ENCODE peak calls at places on chromosomes 4 and X, in eight cellular contexts. One of them, this sample, is unnamed.

GRCh38 chr4:8010618-8011017 is 71.0 kb upstream of the AFAP1 start:
- DNase-seq in OCI-LY7: no peak
- DNase-seq in DND-41: no peak
- DNase-seq in dorsolateral prefrontal cortex: peak; percentile 90
- DNase-seq in suprapubic skin: no peak
- DNase-seq in mammary epithelial cell: no peak
- DNase-seq in body of pancreas: peak; percentile 74
- DNase-seq in breast epithelium: no peak
- DNase-seq in this sample: no peak

GRCh38 chr4:84957509-84958420 is 8.7 kb downstream of the WDFY3 start:
- DNase-seq in OCI-LY7: no peak
- DNase-seq in DND-41: no peak
- DNase-seq in dorsolateral prefrontal cortex: no peak
- DNase-seq in suprapubic skin: no peak
- DNase-seq in mammary epithelial cell: no peak
- DNase-seq in body of pancreas: no peak
- DNase-seq in breast epithelium: no peak
- DNase-seq in this sample: no peak

GRCh38 chr4:52848255-52848654 is 13.9 kb upstream of the RASL11B start:
- DNase-seq in OCI-LY7: no peak
- DNase-seq in DND-41: no peak
- DNase-seq in dorsolateral prefrontal cortex: no peak
- DNase-seq in suprapubic skin: no peak
- DNase-seq in mammary epithelial cell: no peak
- DNase-seq in body of pancreas: no peak
- DNase-seq in breast epithelium: no peak
- DNase-seq in this sample: no peak

GRCh38 chrX:87299563-87300160 is 217.9 kb upstream of the KLHL4 start:
- DNase-seq in OCI-LY7: peak; percentile 16
- DNase-seq in DND-41: no peak
- DNase-seq in dorsolateral prefrontal cortex: no peak
- DNase-seq in suprapubic skin: no peak
- DNase-seq in mammary epithelial cell: peak; percentile 1
- DNase-seq in body of pancreas: no peak
- DNase-seq in breast epithelium: no peak
- DNase-seq in this sample: no peak

GRCh38 chrX:150329888-150330287 is 33.2 kb upstream of the MAMLD1 start:
- DNase-seq in OCI-LY7: no peak
- DNase-seq in DND-41: no peak
- DNase-seq in dorsolateral prefrontal cortex: no peak
- DNase-seq in suprapubic skin: no peak
- DNase-seq in mammary epithelial cell: no peak
- DNase-seq in body of pancreas: no peak
- DNase-seq in breast epithelium: no peak
- DNase-seq in this sample: no peak

GRCh38 chr4:157291071-157291470 is 70.5 kb downstream of the GRIA2 start:
- DNase-seq in OCI-LY7: no peak
- DNase-seq in DND-41: no peak
- DNase-seq in dorsolateral prefrontal cortex: no peak
- DNase-seq in suprapubic skin: no peak
- DNase-seq in mammary epithelial cell: no peak
- DNase-seq in body of pancreas: no peak
- DNase-seq in breast epithelium: no peak
- DNase-seq in this sample: no peak

GRCh38 chrX:19375546-19375945 is 31.8 kb downstream of the PDHA1 start:
- DNase-seq in OCI-LY7: no peak
- DNase-seq in DND-41: no peak
- DNase-seq in dorsolateral prefrontal cortex: no peak
- DNase-seq in suprapubic skin: no peak
- DNase-seq in mammary epithelial cell: no peak
- DNase-seq in body of pancreas: no peak
- DNase-seq in breast epithelium: no peak
- DNase-seq in this sample: no peak

GRCh38 chr4:48360966-48361470 is 19.7 kb downstream of the SLAIN2 start:
- DNase-seq in OCI-LY7: no peak
- DNase-seq in DND-41: no peak
- DNase-seq in dorsolateral prefrontal cortex: no peak
- DNase-seq in suprapubic skin: no peak
- DNase-seq in mammary epithelial cell: no peak
- DNase-seq in body of pancreas: no peak
- DNase-seq in breast epithelium: no peak
- DNase-seq in this sample: no peak

GRCh38 chrX:19953145-19953544 is 37.7 kb downstream of the BCLAF3 start:
- DNase-seq in OCI-LY7: peak; percentile 8
- DNase-seq in DND-41: no peak
- DNase-seq in dorsolateral prefrontal cortex: no peak
- DNase-seq in suprapubic skin: no peak
- DNase-seq in mammary epithelial cell: no peak
- DNase-seq in body of pancreas: no peak
- DNase-seq in breast epithelium: no peak
- DNase-seq in this sample: no peak

GRCh38 chrX:38799995-38800394 is 1.3 kb upstream of the MID1IP1 start:
- DNase-seq in OCI-LY7: peak; percentile 39
- DNase-seq in DND-41: no peak
- DNase-seq in dorsolateral prefrontal cortex: peak; percentile 48
- DNase-seq in suprapubic skin: no peak
- DNase-seq in mammary epithelial cell: no peak
- DNase-seq in body of pancreas: peak; percentile 27
- DNase-seq in breast epithelium: no peak
- DNase-seq in this sample: peak; percentile 22

GRCh38 chrX:9537781-9538180 is 72.9 kb downstream of the TBL1X start:
- DNase-seq in OCI-LY7: no peak
- DNase-seq in DND-41: no peak
- DNase-seq in dorsolateral prefrontal cortex: no peak
- DNase-seq in suprapubic skin: no peak
- DNase-seq in mammary epithelial cell: no peak
- DNase-seq in body of pancreas: no peak
- DNase-seq in breast epithelium: no peak
- DNase-seq in this sample: no peak
- H3K27ac ChIP-seq in OCI-LY7: no peak overlapping the region
- H3K27ac ChIP-seq in DND-41: no peak overlapping the region
- H3K27ac ChIP-seq in dorsolateral prefrontal cortex: no peak overlapping the region
- H3K27ac ChIP-seq in suprapubic skin: no peak overlapping the region
- H3K27ac ChIP-seq in mammary epithelial cell: no peak overlapping the region
- H3K27ac ChIP-seq in body of pancreas: no peak overlapping the region
- H3K27ac ChIP-seq in breast epithelium: no peak overlapping the region
- H3K27ac ChIP-seq in this sample: no peak overlapping the region

GRCh38 chrX:48703642-48704481 is 7.3 kb downstream of the SUV39H1 start:
- DNase-seq in OCI-LY7: no peak
- DNase-seq in DND-41: no peak
- DNase-seq in dorsolateral prefrontal cortex: no peak
- DNase-seq in suprapubic skin: no peak
- DNase-seq in mammary epithelial cell: peak; percentile 94
- DNase-seq in body of pancreas: no peak
- DNase-seq in breast epithelium: peak; percentile 54
- DNase-seq in this sample: no peak
- TF ChIP-seq CTCF in OCI-LY7: no peak
- TF ChIP-seq CTCF in DND-41: no peak
- TF ChIP-seq CTCF in dorsolateral prefrontal cortex: no peak
- TF ChIP-seq CTCF in suprapubic skin: no peak
- TF ChIP-seq CTCF in mammary epithelial cell: no peak
- TF ChIP-seq CTCF in body of pancreas: no peak
- TF ChIP-seq CTCF in breast epithelium: no peak
- TF ChIP-seq CTCF in this sample: no peak

GRCh38 chr4:147160908-147161513 is 215.3 kb upstream of the TTC29 start:
- DNase-seq in OCI-LY7: peak; percentile 39
- DNase-seq in DND-41: peak; percentile 18
- DNase-seq in dorsolateral prefrontal cortex: no peak
- DNase-seq in suprapubic skin: no peak
- DNase-seq in mammary epithelial cell: peak; percentile 49
- DNase-seq in body of pancreas: peak; percentile 23
- DNase-seq in breast epithelium: no peak
- DNase-seq in this sample: no peak

GRCh38 chr4:147163311-147163710 is 217.6 kb upstream of the TTC29 start:
- DNase-seq in OCI-LY7: no peak
- DNase-seq in DND-41: no peak
- DNase-seq in dorsolateral prefrontal cortex: no peak
- DNase-seq in suprapubic skin: no peak
- DNase-seq in mammary epithelial cell: no peak
- DNase-seq in body of pancreas: no peak
- DNase-seq in breast epithelium: no peak
- DNase-seq in this sample: no peak

DNA sequence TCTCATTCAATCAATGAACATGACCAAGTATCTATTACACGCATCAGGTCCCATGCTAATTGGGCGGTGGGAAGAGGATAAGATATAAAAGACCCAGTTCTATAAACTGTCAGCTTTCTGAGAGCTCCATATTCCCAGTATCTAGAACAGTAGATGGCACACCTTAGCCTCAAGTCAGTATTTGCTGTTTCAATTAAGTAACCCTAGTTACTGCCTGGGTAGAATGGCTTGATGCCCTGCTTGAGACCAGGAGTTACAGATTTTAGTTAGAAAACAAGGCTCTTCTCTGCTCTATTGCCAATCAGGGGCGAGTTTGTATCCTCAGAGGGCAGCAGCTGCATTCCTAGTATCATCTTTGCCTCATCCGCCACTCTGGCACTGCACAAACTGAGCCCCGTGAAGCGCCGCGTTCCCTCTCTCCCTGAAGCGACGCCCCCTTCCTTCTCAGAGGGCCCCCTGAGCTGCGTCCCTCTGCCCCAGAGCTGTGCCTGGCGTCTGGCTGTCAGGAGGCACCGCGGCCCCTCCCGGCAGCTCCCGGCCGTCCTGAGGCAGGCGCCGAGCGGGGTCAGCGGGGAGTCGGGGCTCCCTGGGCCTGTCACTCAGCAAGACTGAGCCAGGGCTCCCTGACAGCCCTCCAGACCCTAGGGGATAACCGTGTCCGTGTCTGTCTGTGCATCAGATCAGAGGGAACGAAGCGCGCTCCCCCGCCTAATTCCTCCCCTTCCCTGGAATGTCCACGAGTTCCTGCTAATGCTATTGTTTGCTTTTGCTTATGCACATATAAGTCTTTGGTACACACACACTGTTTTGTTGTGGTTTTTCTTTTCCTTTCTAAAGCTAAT is 212.4 kb upstream of the TTC29 start:
- DNase-seq in OCI-LY7: no peak
- DNase-seq in DND-41: no peak
- DNase-seq in dorsolateral prefrontal cortex: no peak
- DNase-seq in suprapubic skin: peak; percentile 79
- DNase-seq in mammary epithelial cell: no peak
- DNase-seq in body of pancreas: peak; percentile 5
- DNase-seq in breast epithelium: no peak
- DNase-seq in this sample: no peak
- H3K4me3 ChIP-seq in OCI-LY7: no peak overlapping the region
- H3K4me3 ChIP-seq in DND-41: no peak overlapping the region
- H3K4me3 ChIP-seq in dorsolateral prefrontal cortex: peak overlapping the region; percentile 57
- H3K4me3 ChIP-seq in suprapubic skin: peak overlapping the region; percentile 50
- H3K4me3 ChIP-seq in mammary epithelial cell: peak overlapping the region; percentile 59
- H3K4me3 ChIP-seq in body of pancreas: no peak overlapping the region
- H3K4me3 ChIP-seq in breast epithelium: peak overlapping the region; percentile 64
- H3K4me3 ChIP-seq in this sample: no peak overlapping the region

GRCh38 chr4:105352826-105353225 is 121.0 kb downstream of the PPA2 start:
- DNase-seq in OCI-LY7: no peak
- DNase-seq in DND-41: no peak
- DNase-seq in dorsolateral prefrontal cortex: no peak
- DNase-seq in suprapubic skin: no peak
- DNase-seq in mammary epithelial cell: no peak
- DNase-seq in body of pancreas: no peak
- DNase-seq in breast epithelium: no peak
- DNase-seq in this sample: no peak

GRCh38 chr4:105361021-105361420 is 112.8 kb downstream of the PPA2 start:
- DNase-seq in OCI-LY7: no peak
- DNase-seq in DND-41: no peak
- DNase-seq in dorsolateral prefrontal cortex: no peak
- DNase-seq in suprapubic skin: no peak
- DNase-seq in mammary epithelial cell: no peak
- DNase-seq in body of pancreas: no peak
- DNase-seq in breast epithelium: no peak
- DNase-seq in this sample: no peak

GRCh38 chr4:105357258-105357657 is 116.6 kb downstream of the PPA2 start:
- DNase-seq in OCI-LY7: no peak
- DNase-seq in DND-41: no peak
- DNase-seq in dorsolateral prefrontal cortex: no peak
- DNase-seq in suprapubic skin: no peak
- DNase-seq in mammary epithelial cell: no peak
- DNase-seq in body of pancreas: no peak
- DNase-seq in breast epithelium: no peak
- DNase-seq in this sample: no peak
- H3K27ac ChIP-seq in OCI-LY7: no peak overlapping the region
- H3K27ac ChIP-seq in DND-41: no peak overlapping the region
- H3K27ac ChIP-seq in dorsolateral prefrontal cortex: no peak overlapping the region
- H3K27ac ChIP-seq in suprapubic skin: no peak overlapping the region
- H3K27ac ChIP-seq in mammary epithelial cell: no peak overlapping the region
- H3K27ac ChIP-seq in body of pancreas: no peak overlapping the region
- H3K27ac ChIP-seq in breast epithelium: no peak overlapping the region
- H3K27ac ChIP-seq in this sample: no peak overlapping the region

GRCh38 chr4:5142726-5143125 is 91.4 kb downstream of the STK32B start:
- DNase-seq in OCI-LY7: peak; percentile 16
- DNase-seq in DND-41: peak; percentile 15
- DNase-seq in dorsolateral prefrontal cortex: no peak
- DNase-seq in suprapubic skin: no peak
- DNase-seq in mammary epithelial cell: peak; percentile 12
- DNase-seq in body of pancreas: peak; percentile 36
- DNase-seq in breast epithelium: no peak
- DNase-seq in this sample: no peak
- TF ChIP-seq CTCF in OCI-LY7: peak; percentile 66
- TF ChIP-seq CTCF in DND-41: peak; percentile 56
- TF ChIP-seq CTCF in dorsolateral prefrontal cortex: peak; percentile 43
- TF ChIP-seq CTCF in suprapubic skin: no peak
- TF ChIP-seq CTCF in mammary epithelial cell: peak; percentile 26
- TF ChIP-seq CTCF in body of pancreas: no peak
- TF ChIP-seq CTCF in breast epithelium: no peak
- TF ChIP-seq CTCF in this sample: no peak

DNA sequence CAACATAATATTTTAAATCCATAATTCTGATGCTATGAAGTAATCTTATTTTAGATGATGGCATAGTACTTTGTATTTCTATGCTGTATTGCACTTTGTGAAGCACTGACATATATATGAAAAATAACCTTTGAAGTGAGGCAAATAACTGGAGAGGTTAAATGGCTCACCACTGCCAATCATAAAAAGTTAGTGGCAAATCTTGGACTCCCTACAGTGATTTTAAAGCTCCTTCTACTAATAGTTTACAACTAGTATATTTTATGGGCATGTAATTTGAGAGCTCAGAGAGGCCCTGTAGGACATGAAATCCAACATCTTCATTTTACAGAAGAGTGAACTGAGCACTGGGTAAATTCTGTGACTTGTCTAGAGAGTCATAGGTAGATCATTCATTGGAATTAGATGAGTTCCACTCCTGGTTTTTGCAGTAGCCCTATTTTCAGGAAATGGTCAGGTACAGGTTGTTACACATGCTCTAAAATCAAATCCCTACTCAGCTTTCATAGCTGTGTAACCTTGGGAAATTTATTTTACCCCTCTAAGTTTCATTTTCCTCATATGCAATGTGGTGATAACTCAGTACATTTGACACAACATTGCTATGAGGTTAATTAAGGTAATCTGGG is 804 bp upstream of the GC start:
- DNase-seq in OCI-LY7: no peak
- DNase-seq in DND-41: no peak
- DNase-seq in dorsolateral prefrontal cortex: no peak
- DNase-seq in suprapubic skin: no peak
- DNase-seq in mammary epithelial cell: no peak
- DNase-seq in body of pancreas: no peak
- DNase-seq in breast epithelium: no peak
- DNase-seq in this sample: no peak
- H3K4me3 ChIP-seq in OCI-LY7: no peak overlapping the region
- H3K4me3 ChIP-seq in DND-41: no peak overlapping the region
- H3K4me3 ChIP-seq in dorsolateral prefrontal cortex: no peak overlapping the region
- H3K4me3 ChIP-seq in suprapubic skin: no peak overlapping the region
- H3K4me3 ChIP-seq in mammary epithelial cell: no peak overlapping the region
- H3K4me3 ChIP-seq in body of pancreas: no peak overlapping the region
- H3K4me3 ChIP-seq in breast epithelium: no peak overlapping the region
- H3K4me3 ChIP-seq in this sample: no peak overlapping the region

This sample was measured in CD8-positive, alpha-beta T cell.